ENCODE peak calls at places on chromosomes 12 and 14, in nine cellular contexts. E is coronary artery, F is pancreas, T is lower leg skin, G is foreskin fibroblast, H is PC-9, O is bronchial epithelial cell, D is stomach, X is heart right ventricle. N is an unnamed sample.

GRCh38 chr14:95561001-95561412 is 26.2 kb downstream of the GLRX5 start:
- DNase-seq in F (peak), G (peak), D (peak), E (no peak), T (peak), X (peak), O (peak), H (peak), N (peak)

GRCh38 chr12:93243689-93244513 is 133.8 kb upstream of the NUDT4 start:
- DNase-seq in G (peak), T (no peak), X (no peak), F (peak), O (peak), H (peak), D (no peak), E (no peak), N (peak)

GRCh38 chr14:21642683-21643082 is 7.9 kb upstream of the OR10G2 start:
- DNase-seq in X (no peak), E (no peak), G (no peak), O (no peak), F (no peak), H (no peak), D (no peak), T (no peak), N (no peak)

GRCh38 chr14:30849354-30849753 is 25.0 kb upstream of the COCH start:
- DNase-seq in G (no peak), H (no peak), F (no peak), X (no peak), E (no peak), D (no peak), O (no peak), T (no peak), N (no peak)

GRCh38 chr12:617304-617915 is 45.8 kb downstream of the NINJ2 start:
- DNase-seq in X (peak), F (no peak), E (no peak), H (peak), O (no peak), D (peak), G (peak), T (peak), N (no peak)

GRCh38 chr12:31204995-31205582 is 120.9 kb downstream of the SINHCAF start:
- DNase-seq in O (peak), F (no peak), X (no peak), H (no peak), E (no peak), D (no peak), G (peak), T (no peak), N (peak)

GRCh38 chr14:85701763-85702162 is 171.8 kb downstream of the FLRT2 start:
- DNase-seq in O (peak), E (no peak), T (no peak), H (no peak), D (no peak), G (no peak), F (no peak), X (no peak), N (no peak)

GRCh38 chr12:76915381-76916169 is 36.8 kb upstream of the CSRP2 start:
- DNase-seq in F (no peak), G (peak), D (no peak), T (no peak), H (no peak), X (no peak), E (no peak), O (no peak), N (peak)

GRCh38 chr14:95008445-95009217 is 148.7 kb downstream of the DICER1 start:
- DNase-seq in E (no peak), F (no peak), G (no peak), X (no peak), O (no peak), T (no peak), H (no peak), D (no peak), N (no peak)

GRCh38 chr14:101950100-101950499 is 14.3 kb upstream of the DYNC1H1 start:
- DNase-seq in G (no peak), D (no peak), O (no peak), T (peak), H (no peak), F (no peak), X (no peak), E (no peak), N (no peak)

GRCh38 chr12:130739571-130739970 is 23.5 kb upstream of the RIMBP2 start:
- DNase-seq in G (no peak), O (no peak), F (no peak), H (no peak), D (no peak), E (no peak), T (peak), X (no peak), N (no peak)

GRCh38 chr12:122265433-122265832 is 861 bp downstream of the VPS33A start:
- DNase-seq in D (no peak), E (no peak), F (no peak), X (no peak), O (no peak), H (no peak), G (no peak), T (no peak), N (no peak)

GRCh38 chr14:102417646-102418045 is 54.9 kb downstream of the TECPR2 start:
- DNase-seq in E (no peak), X (no peak), G (no peak), F (no peak), O (no peak), D (no peak), T (no peak), H (no peak), N (no peak)

GRCh38 chr14:52473557-52473956 is 78.7 kb downstream of the TXNDC16 start:
- DNase-seq in H (no peak), E (no peak), G (peak), T (no peak), F (no peak), O (peak), D (no peak), X (no peak), N (peak)

GRCh38 chr14:50242566-50243288 is 11.3 kb upstream of the SOS2 start:
- DNase-seq in D (no peak), E (no peak), H (no peak), O (no peak), F (no peak), T (no peak), G (peak), X (no peak), N (no peak)

GRCh38 chr14:101237241-101237616 is 324.1 kb upstream of the DIO3 start:
- DNase-seq in E (peak), F (no peak), O (no peak), G (no peak), T (no peak), D (no peak), H (no peak), X (no peak), N (no peak)

DNA sequence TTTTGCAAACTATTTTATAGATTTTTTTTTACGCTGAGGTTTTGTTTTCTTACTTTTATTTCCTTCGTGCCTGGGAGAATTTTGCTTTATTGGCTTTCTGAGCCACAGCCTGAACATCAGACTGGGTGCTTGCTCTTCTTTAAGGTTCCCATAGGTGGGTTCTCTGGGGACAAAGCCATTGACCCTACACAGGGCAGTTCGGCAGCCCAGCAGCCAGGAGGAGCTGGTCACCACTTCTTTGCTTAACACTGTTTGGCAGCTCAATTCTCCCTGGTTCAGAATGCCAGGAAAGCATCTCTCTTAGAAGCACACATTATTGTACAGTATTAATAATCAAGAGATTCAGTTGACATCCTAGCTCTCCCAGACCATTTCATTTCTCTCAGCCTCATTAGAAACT is 140.8 kb upstream of the NEDD1 start:
- DNase-seq in X (no peak), T (no peak), D (no peak), G (no peak), H (peak), E (no peak), F (no peak), O (no peak), N (peak)
- TF ChIP-seq CTCF in X (no peak), T (no peak), D (no peak), G (no peak), H (no peak), E (no peak), F (no peak), O (no peak), N (peak)

DNA sequence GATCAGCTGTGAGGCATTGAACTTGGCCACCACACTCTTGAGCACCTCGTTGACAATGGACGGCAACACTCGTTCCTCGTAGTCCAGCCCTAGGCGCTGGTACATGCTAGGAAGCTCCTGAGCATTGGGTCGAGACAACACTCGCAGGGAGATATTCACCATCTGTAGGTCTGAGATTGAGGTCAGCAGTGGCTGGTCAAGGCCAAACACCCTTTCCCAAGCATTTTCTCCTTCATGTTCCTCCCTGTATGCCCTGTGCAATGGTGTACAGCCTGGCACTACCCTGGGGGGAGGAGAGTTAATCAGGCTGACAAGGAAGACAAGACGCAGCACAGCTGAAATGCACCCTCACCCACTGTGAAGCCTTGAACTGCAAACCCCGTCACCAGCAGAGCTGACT is 2.0 kb downstream of the PHB2 start:
- DNase-seq in E (no peak), G (no peak), O (no peak), F (no peak), D (no peak), H (no peak), X (no peak), T (peak), N (no peak)
- H3K4me3 ChIP-seq in E (peak), G (no peak), O (no peak), F (no peak), D (no peak), H (peak), X (no peak), T (no peak), N (no peak)

GRCh38 chr12:43812042-43812441 is 5.9 kb upstream of the TWF1 start:
- DNase-seq in H (no peak), G (no peak), O (peak), F (no peak), T (no peak), D (no peak), E (no peak), X (no peak), N (no peak)

GRCh38 chr12:43805149-43805856 is 814 bp downstream of the TWF1 start:
- DNase-seq in O (no peak), D (no peak), G (peak), F (no peak), X (no peak), H (no peak), T (no peak), E (no peak), N (peak)

GRCh38 chr12:43806737-43807072 is 588 bp upstream of the TWF1 start:
- DNase-seq in E (no peak), T (no peak), F (no peak), H (no peak), O (no peak), D (no peak), G (no peak), X (no peak), N (no peak)

GRCh38 chr12:43807361-43807760 is 1.2 kb upstream of the TWF1 start:
- DNase-seq in O (peak), T (no peak), D (no peak), F (no peak), E (no peak), H (no peak), X (no peak), G (no peak), N (no peak)

DNA sequence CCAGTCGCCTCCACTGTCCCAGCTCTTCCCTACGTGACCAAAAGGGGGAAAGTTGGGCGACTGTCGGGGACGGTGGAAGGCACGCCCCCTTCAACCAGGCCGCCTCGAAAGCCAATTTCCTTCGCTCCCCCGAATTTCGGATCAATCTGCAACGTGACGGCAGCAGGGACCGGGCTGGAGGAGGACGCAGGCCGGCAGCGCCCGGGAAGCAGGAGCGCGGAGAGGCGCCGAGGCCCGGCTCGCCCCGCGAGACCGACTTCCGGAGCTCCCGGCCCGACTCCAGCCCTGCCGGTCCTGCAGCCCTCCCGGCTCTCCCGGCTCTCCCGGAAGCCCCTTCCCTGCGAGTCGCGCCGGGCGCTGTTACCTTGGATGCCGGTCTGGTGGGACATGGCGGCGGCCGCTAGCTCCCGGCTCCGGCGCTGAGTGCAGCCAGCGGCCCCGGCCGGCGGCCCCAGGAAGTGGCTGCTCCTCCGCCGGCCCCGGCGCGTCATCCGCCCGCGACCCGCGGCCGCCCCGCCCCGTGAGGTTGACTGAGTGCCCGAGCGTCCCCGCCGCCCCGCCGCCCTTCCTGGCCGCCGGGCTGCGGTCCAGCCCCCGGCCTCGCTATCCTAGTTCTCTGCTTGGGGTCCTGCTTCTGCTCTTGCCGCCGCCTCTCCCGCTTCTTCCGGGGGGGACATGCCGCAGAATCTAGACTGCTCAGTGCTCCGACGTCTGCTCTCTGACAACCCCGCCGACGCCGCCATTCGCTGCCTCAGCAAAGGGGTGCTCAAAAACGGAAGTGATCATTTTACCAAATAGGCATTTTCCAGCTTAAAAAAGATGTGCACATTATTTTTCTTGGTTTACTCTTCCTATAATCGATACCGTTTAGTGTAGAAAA is at the start of gene TWF1:
- DNase-seq in E (peak), O (peak), T (peak), D (peak), H (peak), F (peak), X (peak), G (peak), N (peak)
- TF ChIP-seq CTCF in E (no peak), O (peak), T (no peak), D (peak), H (peak), F (no peak), X (no peak), G (peak), N (peak)

GRCh38 chr12:3432176-3432742 is 58.7 kb upstream of the PRMT8 start:
- DNase-seq in X (no peak), E (peak), H (no peak), T (peak), G (no peak), D (no peak), O (peak), F (no peak), N (no peak)
- H3K4me3 ChIP-seq in X (no peak), E (no peak), H (peak), T (no peak), G (no peak), D (no peak), O (no peak), F (no peak), N (no peak)

DNA sequence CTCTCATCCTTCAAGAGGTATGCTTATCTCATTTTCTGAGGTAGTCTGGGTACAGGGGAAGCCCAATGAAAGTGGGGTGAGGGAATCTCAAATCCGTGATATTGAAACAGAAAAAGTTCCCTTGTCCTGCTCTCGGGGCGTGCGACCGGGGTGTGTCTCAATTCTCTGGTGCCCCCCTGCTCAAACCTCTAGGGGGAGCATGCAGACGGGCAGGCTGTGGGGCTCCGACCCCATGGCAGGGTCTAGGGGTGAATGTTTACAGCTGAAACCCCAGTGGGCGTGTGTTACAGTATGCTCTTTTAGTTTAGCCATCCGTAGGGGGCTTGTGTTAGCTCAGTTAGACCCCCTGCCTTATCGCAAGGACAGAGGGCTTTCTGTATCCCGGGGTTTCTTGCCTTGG is 68.7 kb downstream of the PTPRQ start:
- DNase-seq in F (no peak), G (no peak), X (no peak), H (no peak), E (no peak), D (no peak), O (no peak), T (peak), N (no peak)
- TF ChIP-seq CTCF in F (no peak), G (no peak), X (no peak), H (no peak), E (no peak), D (no peak), O (no peak), T (no peak), N (no peak)

GRCh38 chr12:119179335-119180021 is 747 bp downstream of the HSPB8 start:
- DNase-seq in X (no peak), G (peak), T (no peak), F (peak), H (peak), D (peak), E (no peak), O (peak), N (peak)
- H3K4me3 ChIP-seq in X (peak), G (peak), T (peak), F (no peak), H (peak), D (peak), E (peak), O (no peak), N (peak)